ENCODE peak calls at places on chromosomes 1 and 21, in ten cellular contexts. G, B, U, J, Z, Q, I, H, A and C are unnamed samples.

GRCh38 chr1:71857862-71858261 is 424.5 kb downstream of the NEGR1 start:
- DNase-seq in Q (peak), I (no peak), Z (peak), J (no peak), G (peak), A (no peak), U (no peak), B (no peak), H (no peak), C (no peak)

GRCh38 chr1:83086346-83086745 is 912.6 kb downstream of the TTLL7 start:
- DNase-seq in I (no peak), B (peak), A (no peak), J (no peak), H (no peak), U (no peak), G (no peak), Q (no peak), Z (no peak), C (no peak)

GRCh38 chr1:110053557-110054428 is 16.7 kb downstream of the ALX3 start:
- DNase-seq in G (peak), J (peak), H (no peak), Q (peak), B (no peak), Z (peak), U (peak), A (no peak), I (peak), C (no peak)

GRCh38 chr1:1819762-1820161 is 41.5 kb upstream of the NADK start:
- DNase-seq in U (no peak), Z (no peak), A (no peak), J (no peak), G (no peak), H (no peak), I (no peak), Q (no peak), B (no peak), C (no peak)

GRCh38 chr1:41240806-41241747 is 1.0 kb downstream of the SCMH1 start:
- DNase-seq in H (no peak), A (peak), J (peak), Z (peak), G (peak), Q (peak), B (peak), I (peak), U (peak), C (no peak)

GRCh38 chr1:185917646-185918045 is 183.5 kb downstream of the HMCN1 start:
- DNase-seq in A (no peak), H (no peak), I (peak), G (peak), Q (peak), Z (peak), J (no peak), B (peak), U (peak), C (peak)

GRCh38 chr1:231924183-231924582 is 297.6 kb downstream of the DISC1 start:
- DNase-seq in A (no peak), U (no peak), I (no peak), J (no peak), Q (no peak), H (no peak), G (no peak), B (peak), Z (no peak), C (no peak)

GRCh38 chr1:14520514-14521163 is 77.8 kb upstream of the KAZN start:
- DNase-seq in A (no peak), H (no peak), U (no peak), B (no peak), I (no peak), G (no peak), Q (no peak), Z (no peak), J (no peak), C (no peak)

DNA sequence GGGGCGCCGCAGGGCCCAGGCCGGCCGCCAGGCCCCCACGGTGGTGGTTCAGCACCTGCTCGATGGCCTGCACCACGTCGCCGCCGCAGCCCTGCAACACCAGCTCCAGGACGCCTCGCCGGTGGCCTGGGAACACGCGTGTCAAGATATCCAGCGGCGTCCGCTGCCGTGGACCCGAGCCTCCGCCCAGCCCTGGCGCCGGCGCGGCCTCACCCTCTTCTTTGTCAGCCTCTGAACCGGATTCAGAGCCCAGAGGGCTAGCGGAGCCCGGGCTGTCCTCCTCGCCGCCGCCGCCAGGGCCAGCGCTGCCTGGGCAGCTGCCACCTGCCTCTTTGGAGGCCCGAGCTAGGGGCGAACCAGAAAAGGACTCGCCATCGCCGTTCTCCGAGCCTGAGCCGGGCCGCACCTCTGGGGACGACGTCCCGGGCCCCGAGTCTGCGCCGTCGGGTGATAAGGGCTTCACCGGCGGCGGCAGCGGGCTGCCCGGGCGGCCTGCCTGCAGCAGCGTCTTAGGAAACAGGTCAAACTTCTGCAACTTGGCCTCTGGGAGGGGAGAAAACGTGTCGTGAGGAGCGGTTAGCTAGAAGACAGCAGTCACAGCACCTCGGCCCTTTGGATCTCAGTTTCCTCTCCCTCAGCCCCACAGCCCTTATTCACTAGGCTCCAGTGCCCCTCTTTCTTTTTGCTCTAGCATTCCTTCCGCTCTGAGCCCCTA is 3.9 kb downstream of the DMRTA2 start:
- DNase-seq in Z (no peak), I (no peak), J (no peak), A (peak), B (no peak), Q (no peak), U (no peak), H (no peak), G (no peak), C (no peak)
- TF ChIP-seq CTCF in Z (no peak), I (no peak), J (peak), A (no peak), B (peak), Q (no peak), U (no peak), H (peak), G (no peak), C (peak)

GRCh38 chr21:41166947-41167346 is 1.0 kb upstream of the BACE2 start:
- DNase-seq in J (peak), B (no peak), U (no peak), I (no peak), H (no peak), Q (no peak), A (no peak), G (no peak), Z (no peak), C (no peak)
- H3K4me3 ChIP-seq in J (peak), B (peak), U (peak), I (peak), H (peak), Q (peak), A (no peak), G (peak), Z (peak), C (peak)

DNA sequence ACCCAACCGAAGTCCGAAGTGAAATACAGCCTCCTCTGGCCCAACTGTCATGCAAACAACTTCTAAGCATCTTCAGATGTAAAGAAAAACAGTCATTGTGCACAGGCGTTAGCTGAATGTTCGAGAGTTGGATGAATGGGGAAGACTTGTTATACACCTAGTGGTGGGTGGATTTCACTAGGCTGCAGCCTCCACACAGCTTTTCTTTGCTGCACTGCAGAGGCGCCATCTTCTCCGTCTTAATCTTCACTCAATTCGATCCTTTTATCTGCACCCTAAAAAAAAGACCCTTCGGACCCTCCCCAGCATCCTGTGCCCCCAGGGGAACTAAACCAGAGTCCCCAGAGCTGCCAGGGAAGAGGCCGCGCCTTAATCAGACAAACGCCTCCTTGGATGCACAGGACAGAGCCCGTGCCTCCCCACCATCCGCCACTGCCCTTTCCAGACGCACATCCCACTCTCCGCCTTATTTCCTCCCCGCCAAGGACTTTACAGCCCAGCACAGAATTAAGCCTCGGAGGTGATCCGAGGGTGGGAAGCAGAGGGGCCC is 1.4 kb downstream of the APP start:
- DNase-seq in H (no peak), Z (peak), A (peak), I (peak), G (peak), B (peak), Q (peak), U (peak), J (no peak), C (no peak)
- TF ChIP-seq CTCF in H (peak), Z (peak), A (peak), I (peak), G (peak), B (peak), Q (peak), U (peak), J (peak), C (peak)

GRCh38 chr1:100077525-100077924 is 55.2 kb downstream of the SASS6 start:
- DNase-seq in I (no peak), J (no peak), B (peak), H (no peak), G (no peak), Z (no peak), Q (peak), U (no peak), A (no peak), C (no peak)
- H3K4me3 ChIP-seq in I (no peak), J (no peak), B (no peak), H (no peak), G (no peak), Z (no peak), Q (no peak), U (no peak), A (no peak), C (no peak)

GRCh38 chr1:95041491-95042165 is 31.1 kb downstream of the ALG14 start:
- DNase-seq in Q (peak), B (peak), I (peak), Z (peak), G (peak), J (no peak), A (no peak), H (no peak), U (peak), C (peak)
- TF ChIP-seq CTCF in Q (peak), B (peak), I (peak), Z (peak), G (peak), J (peak), A (peak), H (peak), U (peak), C (peak)